ENCODE peak calls at places on chromosomes 13 and 19, in seven cellular contexts. F is lower lobe of right lung; V is PC-9; Z is effector memory CD4-positive, alpha-beta T cell; O is trophoblast cell; R is CD4-positive, alpha-beta T cell; N is aorta. T is an unnamed sample.

GRCh38 chr19:32908641-32909190 is 39.1 kb upstream of the SLC7A9 start:
- DNase-seq in O (peak; percentile 83), F (no peak), Z (no peak), N (no peak), V (no peak), R (no peak), T (no peak)

GRCh38 chr13:32278456-32278855 is 36.7 kb downstream of the ZAR1L start:
- DNase-seq in O (no peak), R (no peak), V (no peak), F (no peak), N (no peak), Z (no peak), T (no peak)

GRCh38 chr19:57816652-57817051 is 1.9 kb upstream of the ZNF552 start:
- DNase-seq in R (no peak), V (no peak), N (no peak), Z (no peak), O (peak; percentile 58), F (no peak), T (no peak)

GRCh38 chr13:74132152-74132767 is 1.9 kb downstream of the KLF12 start:
- DNase-seq in O (no peak), N (no peak), F (no peak), Z (peak; percentile 45), R (no peak), V (no peak), T (no peak)

GRCh38 chr19:50266896-50267295 is 62.3 kb downstream of the KCNC3 start:
- DNase-seq in V (no peak), Z (no peak), N (no peak), R (peak; percentile 2), O (no peak), F (no peak), T (no peak)

GRCh38 chr19:16608290-16608704 is 19.7 kb downstream of the MED26 start:
- DNase-seq in F (no peak), O (no peak), N (no peak), R (no peak), V (no peak), Z (no peak), T (no peak)

GRCh38 chr13:30111810-30112209 is 195.5 kb downstream of the KATNAL1 start:
- DNase-seq in F (no peak), O (no peak), Z (no peak), N (no peak), R (no peak), V (no peak), T (no peak)

GRCh38 chr13:40653558-40654318 is 12.7 kb downstream of the FOXO1 start:
- DNase-seq in V (no peak), Z (no peak), R (no peak), F (no peak), O (no peak), N (no peak), T (no peak)

GRCh38 chr19:40229484-40229883 is 3.0 kb upstream of the CCNP start:
- DNase-seq in Z (no peak), V (no peak), F (no peak), R (no peak), O (peak; percentile 25), N (no peak), T (no peak)

GRCh38 chr13:95192998-95193397 is 108.3 kb downstream of the ABCC4 start:
- DNase-seq in V (no peak), N (no peak), F (no peak), Z (no peak), R (no peak), O (no peak), T (no peak)

GRCh38 chr13:23067129-23067528 is 113.7 kb upstream of the SGCG start:
- DNase-seq in F (no peak), N (no peak), Z (no peak), R (no peak), V (no peak), O (no peak), T (no peak)

GRCh38 chr13:42819712-42820111 is 38.3 kb downstream of the FAM216B start:
- DNase-seq in V (no peak), Z (no peak), N (no peak), F (no peak), O (no peak), R (no peak), T (no peak)

GRCh38 chr13:80339841-80340642 is 884 bp downstream of the SPRY2 start:
- DNase-seq in N (peak; percentile 83), V (no peak), Z (no peak), R (no peak), F (peak; percentile 69), O (peak; percentile 11), T (no peak)

GRCh38 chr13:113879506-113880360 is 15.9 kb upstream of the GAS6 start:
- DNase-seq in V (no peak), Z (no peak), F (no peak), R (no peak), N (no peak), O (no peak), T (no peak)

GRCh38 chr19:20238025-20238623 is 71.1 kb downstream of the ZNF486 start:
- DNase-seq in R (peak; percentile 74), N (peak; percentile 93), O (peak; percentile 94), Z (peak; percentile 80), F (peak; percentile 83), V (peak; percentile 82), T (peak; percentile 77)

GRCh38 chr13:27334774-27335490 is 64.3 kb downstream of the RASL11A start:
- DNase-seq in V (no peak), R (no peak), O (no peak), F (no peak), Z (no peak), N (no peak), T (no peak)

GRCh38 chr19:10421981-10422461 is 1.7 kb downstream of the PDE4A start:
- DNase-seq in R (no peak), O (no peak), N (no peak), Z (no peak), V (no peak), F (no peak), T (no peak)

GRCh38 chr13:59625121-59625520 is 538.6 kb downstream of the DIAPH3 start:
- DNase-seq in O (peak; percentile 72), N (no peak), V (no peak), F (no peak), R (no peak), Z (no peak), T (no peak)

GRCh38 chr19:13208964-13209796 is 59.0 kb downstream of the IER2 start:
- DNase-seq in N (no peak), R (no peak), Z (no peak), V (no peak), F (no peak), O (no peak), T (no peak)

GRCh38 chr19:13207237-13208130 is 57.3 kb downstream of the IER2 start:
- DNase-seq in R (peak; percentile 15), N (no peak), F (peak; percentile 55), Z (no peak), O (no peak), V (no peak), T (no peak)

GRCh38 chr19:13208131-13208963 is 58.1 kb downstream of the IER2 start:
- DNase-seq in O (no peak), R (peak; percentile 40), V (no peak), N (no peak), Z (peak; percentile 32), F (peak; percentile 74), T (no peak)

GRCh38 chr19:13209797-13210775 is 59.9 kb downstream of the IER2 start:
- DNase-seq in N (no peak), V (no peak), F (no peak), Z (no peak), R (no peak), O (no peak), T (no peak)

GRCh38 chr19:13206581-13206980 is 56.4 kb downstream of the IER2 start:
- DNase-seq in F (no peak), Z (no peak), V (no peak), R (no peak), N (no peak), O (no peak), T (no peak)
- H3K27ac ChIP-seq in F (no peak overlapping the region), Z (no peak overlapping the region), V (peak overlapping the region; percentile 70), R (no peak overlapping the region), N (no peak overlapping the region), O (no peak overlapping the region), T (no peak overlapping the region)

DNA sequence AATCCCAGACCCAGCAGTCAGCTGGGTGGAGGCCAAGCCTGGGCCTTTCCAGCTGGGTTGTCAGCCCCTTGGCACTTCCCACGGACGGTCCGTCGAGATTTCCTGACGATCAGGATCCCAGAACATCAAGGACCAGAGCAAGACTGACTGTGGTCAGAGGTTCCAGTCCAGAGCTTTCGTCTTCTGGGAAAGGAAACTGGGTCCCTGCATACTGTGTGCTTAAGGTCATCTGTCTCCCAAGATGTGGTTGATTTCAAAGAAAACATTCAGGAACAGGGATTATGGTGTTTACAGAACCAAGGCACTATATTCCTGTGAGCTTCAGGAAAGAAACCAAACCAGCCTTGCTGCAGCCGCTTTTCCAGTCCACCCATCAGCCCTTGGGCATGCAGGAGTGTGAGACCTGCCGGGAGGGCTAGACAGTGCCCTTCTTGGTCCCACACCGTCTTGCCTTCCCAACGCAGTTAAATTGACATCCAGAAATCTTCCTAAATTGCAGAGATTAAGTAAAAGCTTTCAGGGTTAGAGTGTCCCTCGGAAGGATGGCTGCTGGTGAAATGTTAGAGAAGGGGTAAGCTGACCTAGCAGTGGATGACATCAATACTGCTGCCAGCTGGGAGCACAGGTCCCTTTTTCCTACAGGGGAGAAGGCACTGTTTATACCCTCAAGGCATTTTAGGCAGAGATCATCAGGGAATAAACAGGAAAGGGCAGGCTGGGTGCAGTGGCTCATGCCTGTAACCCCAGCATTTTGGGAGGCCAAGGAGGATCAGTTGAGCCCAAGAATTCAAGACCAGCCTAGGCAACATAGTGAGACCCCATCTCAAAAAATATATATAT is 5.0 kb upstream of the C19orf33 start:
- DNase-seq in Z (no peak), N (no peak), V (peak; percentile 66), O (no peak), R (no peak), F (no peak), T (no peak)
- H3K27ac ChIP-seq in Z (no peak overlapping the region), N (no peak overlapping the region), V (peak overlapping the region; percentile 86), O (peak overlapping the region; percentile 10), R (no peak overlapping the region), F (peak overlapping the region; percentile 25), T (no peak overlapping the region)

DNA sequence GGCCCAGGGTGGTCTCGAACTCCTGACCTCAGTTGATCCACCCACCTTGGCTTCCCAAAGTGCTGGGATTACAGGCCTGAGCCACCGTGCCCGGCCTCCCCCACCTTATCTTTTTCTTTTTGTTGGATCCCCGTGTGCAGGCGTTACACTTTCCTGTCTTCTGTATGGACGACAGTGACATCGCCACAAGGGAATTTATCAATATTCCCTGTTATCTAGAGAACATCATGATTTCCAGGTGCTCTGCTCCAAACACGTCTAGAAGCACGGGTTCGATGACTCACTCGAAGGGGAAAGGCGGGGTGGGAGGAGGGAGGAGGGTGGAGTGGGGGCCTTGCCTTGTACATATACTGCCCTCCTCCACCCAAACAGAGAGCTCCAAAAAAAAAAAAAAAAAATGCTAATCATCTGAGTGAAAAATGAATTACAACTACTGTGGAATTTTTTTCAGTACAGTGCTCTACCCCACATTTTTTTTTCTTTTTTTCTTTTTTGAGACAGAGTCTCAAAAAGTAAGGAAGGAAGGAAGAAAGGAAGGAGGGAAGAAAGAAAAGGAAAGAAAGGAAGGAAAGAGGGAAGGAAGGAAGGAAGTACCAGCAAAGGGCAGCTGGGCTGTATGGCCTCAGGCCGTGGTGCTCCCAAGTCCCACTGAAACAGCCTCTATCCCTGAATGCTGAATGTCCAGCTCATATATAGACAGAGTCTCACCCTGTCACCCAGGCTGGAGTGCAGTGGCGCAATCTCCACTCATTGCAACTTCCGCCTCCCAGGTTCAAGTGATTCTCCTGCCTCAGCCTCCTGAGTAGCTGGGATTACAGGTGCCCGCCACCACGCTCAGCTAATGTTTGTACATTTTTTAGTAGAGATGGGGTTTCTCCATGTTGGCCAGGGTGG is 36.8 kb downstream of the INSR start:
- DNase-seq in V (peak; percentile 84), R (no peak), F (no peak), O (peak; percentile 91), Z (no peak), N (peak; percentile 32), T (no peak)
- H3K27ac ChIP-seq in V (peak overlapping the region; percentile 61), R (no peak overlapping the region), F (no peak overlapping the region), O (peak overlapping the region; percentile 45), Z (no peak overlapping the region), N (no peak overlapping the region), T (no peak overlapping the region)

GRCh38 chr19:49104229-49104864 is 9.8 kb upstream of the LIN7B start:
- DNase-seq in V (no peak), F (no peak), R (no peak), N (no peak), O (no peak), Z (no peak), T (no peak)
- H3K27ac ChIP-seq in V (no peak overlapping the region), F (no peak overlapping the region), R (no peak overlapping the region), N (no peak overlapping the region), O (no peak overlapping the region), Z (no peak overlapping the region), T (no peak overlapping the region)

T was measured in caudate nucleus.